ENCODE peak calls at places on chromosomes 1 and 21, in six cellular contexts. P, G, F, B, Y and X are unnamed samples. For H3K27me3, the result is how much of the 10 kb centered on the place peaks cover.

GRCh38 chr21:46227811-46228344 is 696 bp downstream of the LSS start:
- DNase-seq in F (no peak), P (no peak), G (peak), B (no peak), Y (no peak), X (no peak)

GRCh38 chr1:246651012-246651411 is 73.2 kb upstream of the SCCPDH start:
- DNase-seq in G (no peak), P (no peak), B (no peak), Y (no peak), F (no peak), X (no peak)

GRCh38 chr1:164560076-164560475 is 1.1 kb downstream of the PBX1 start:
- DNase-seq in B (no peak), Y (no peak), P (no peak), G (no peak), F (no peak), X (no peak)

GRCh38 chr1:1287288-1288110 is 7.3 kb downstream of the SCNN1D start:
- DNase-seq in F (no peak), Y (no peak), G (no peak), B (no peak), P (no peak), X (no peak)

GRCh38 chr1:88736633-88737248 is 52.7 kb downstream of the PKN2 start:
- DNase-seq in F (peak), P (no peak), B (no peak), Y (no peak), G (no peak), X (no peak)

GRCh38 chr21:16605588-16605987 is 875.8 kb downstream of the USP25 start:
- DNase-seq in Y (no peak), F (no peak), B (no peak), P (no peak), G (no peak), X (no peak)

GRCh38 chr1:213669964-213670691 is 317.6 kb upstream of the PROX1 start:
- DNase-seq in P (no peak), Y (no peak), F (no peak), B (peak), G (no peak), X (no peak)

GRCh38 chr21:44449473-44450363 is 5.6 kb upstream of the LRRC3 start:
- DNase-seq in B (no peak), G (peak), P (peak), Y (no peak), F (no peak), X (no peak)

GRCh38 chr1:200610846-200611245 is 9.7 kb downstream of the KIF14 start:
- DNase-seq in B (no peak), P (no peak), F (peak), G (no peak), Y (no peak), X (no peak)

GRCh38 chr1:3454811-3455618 is 550 bp downstream of the ARHGEF16 start:
- DNase-seq in P (peak), G (no peak), F (no peak), Y (peak), B (peak), X (peak)

GRCh38 chr1:43704838-43705237 is 2.5 kb upstream of the ST3GAL3 start:
- DNase-seq in P (peak), Y (no peak), F (no peak), G (no peak), B (no peak), X (peak)

GRCh38 chr1:181134543-181135461 is 46.3 kb downstream of the IER5 start:
- DNase-seq in G (no peak), Y (no peak), B (no peak), F (peak), P (peak), X (peak)

GRCh38 chr1:100438375-100438774 is 86.1 kb downstream of the CDC14A start:
- DNase-seq in Y (no peak), F (no peak), P (no peak), G (no peak), B (no peak), X (no peak)

GRCh38 chr1:36150296-36151132 is 1.2 kb upstream of the TRAPPC3 start:
- DNase-seq in G (peak), P (peak), B (peak), Y (peak), F (peak), X (peak)

DNA sequence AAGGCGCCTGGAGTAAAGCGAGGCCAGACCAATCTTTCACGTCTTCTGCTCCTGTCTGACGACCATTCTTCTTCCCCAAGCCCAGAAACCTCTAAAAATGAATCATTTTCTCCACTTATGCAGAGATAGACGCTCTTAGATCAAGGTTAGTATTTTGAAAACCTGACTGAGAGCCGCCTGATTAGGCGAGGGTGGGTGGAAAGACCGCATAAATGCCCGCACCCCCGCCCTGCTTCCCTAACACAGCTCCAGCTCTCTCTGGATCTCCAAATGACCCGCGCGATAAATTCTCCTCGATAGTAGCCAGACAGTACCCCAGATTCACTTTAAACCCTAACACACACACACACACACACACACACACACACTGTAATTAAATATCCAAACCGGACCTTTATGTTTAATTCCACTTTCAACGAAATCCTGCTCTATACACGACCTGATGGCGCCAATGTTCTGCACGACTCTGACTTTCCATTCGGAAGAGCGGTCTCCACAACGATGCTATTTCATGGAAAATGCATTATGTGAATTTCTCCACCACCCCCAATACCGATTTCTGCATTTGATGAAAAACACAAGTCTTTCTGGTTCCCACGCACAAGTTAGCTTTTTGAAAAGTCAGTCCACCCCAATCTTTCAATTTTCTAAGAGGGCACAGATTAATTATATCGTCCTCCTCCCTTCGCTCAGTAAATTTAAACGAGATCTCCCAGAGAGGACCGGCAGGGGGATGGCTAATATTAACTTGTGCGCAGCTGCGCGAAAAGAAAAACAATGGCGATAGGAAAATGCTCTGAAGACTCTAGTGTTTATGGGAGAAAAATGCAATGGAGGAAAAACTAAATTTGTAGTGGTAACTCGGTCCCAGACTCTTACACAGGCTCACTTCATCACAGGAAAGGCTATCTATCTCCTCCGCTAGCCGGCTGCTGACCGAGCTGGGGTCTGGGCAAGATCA is 1.5 kb upstream of the LHX8 start:
- DNase-seq in B (no peak), G (no peak), P (no peak), Y (no peak), F (no peak), X (no peak)
- H3K27me3 ChIP-seq in B (half or more), G (half or more), P (half or more), Y (half or more), F (half or more), X (under half)

GRCh38 chr1:173478099-173478555 is 992 bp downstream of the PRDX6 start:
- DNase-seq in P (peak), B (peak), F (peak), Y (peak), G (peak), X (peak)
- TF ChIP-seq POLR2A in P (peak), B (no peak), F (no peak), Y (no peak), G (no peak), X (no peak)

DNA sequence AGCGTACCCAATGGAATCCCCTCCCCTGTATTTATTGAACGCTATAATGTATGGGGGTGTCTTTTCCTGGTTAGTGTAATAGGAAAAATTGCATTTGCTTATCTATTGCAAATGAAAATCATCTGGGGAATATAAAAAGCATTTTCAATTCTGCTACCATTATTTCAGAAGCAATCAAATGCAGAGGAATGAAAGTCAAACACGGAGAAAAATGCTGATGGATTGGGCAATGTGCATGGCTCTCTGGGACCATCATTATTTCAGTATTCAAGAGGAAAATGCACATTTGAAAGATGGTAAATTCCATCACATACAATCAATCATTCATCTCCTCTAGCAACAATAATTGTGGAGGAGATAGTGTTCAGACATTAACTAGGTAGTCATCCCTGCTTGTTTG is 277.1 kb upstream of the B3GALT2 start:
- DNase-seq in Y (no peak), G (no peak), F (no peak), P (no peak), B (no peak), X (no peak)
- H3K4me3 ChIP-seq in Y (no peak), G (no peak), F (no peak), P (no peak), B (no peak), X (no peak)

GRCh38 chr1:147071142-147071541 is 101.1 kb downstream of the PRKAB2 start:
- DNase-seq in Y (no peak), G (no peak), B (no peak), P (no peak), F (no peak), X (no peak)
- H3K27me3 ChIP-seq in Y (half or more), G (under half), B (under half), P (under half), F (under half), X (under half)

GRCh38 chr1:29633271-29633615 is 396.9 kb downstream of the PTPRU start:
- DNase-seq in P (no peak), Y (no peak), F (no peak), G (no peak), B (no peak), X (no peak)
- TF ChIP-seq POLR2A in P (no peak), Y (no peak), F (no peak), G (no peak), B (no peak), X (no peak)

GRCh38 chr1:23800396-23801337 is at the start of gene GALE:
- DNase-seq in F (peak), B (peak), G (peak), Y (peak), P (peak), X (peak)

GRCh38 chr1:23798662-23799142 is 1.9 kb downstream of the GALE start:
- DNase-seq in G (no peak), F (no peak), Y (no peak), P (peak), B (peak), X (no peak)

GRCh38 chr1:23799570-23800395 is 771 bp downstream of the GALE start:
- DNase-seq in G (no peak), B (peak), P (peak), F (peak), Y (peak), X (no peak)

GRCh38 chr1:23797478-23798448 is 2.8 kb downstream of the GALE start:
- DNase-seq in Y (no peak), P (no peak), F (no peak), B (no peak), G (no peak), X (no peak)

GRCh38 chr1:23799255-23799569 is 1.3 kb downstream of the GALE start:
- DNase-seq in Y (no peak), G (no peak), F (no peak), P (no peak), B (no peak), X (no peak)
- H3K4me3 ChIP-seq in Y (no peak), G (peak), F (no peak), P (no peak), B (peak), X (peak)

GRCh38 chr1:13908128-13908527 is 208.1 kb downstream of the PRDM2 start:
- DNase-seq in B (no peak), F (no peak), P (no peak), Y (no peak), G (no peak), X (no peak)
- H3K27me3 ChIP-seq in B (under half), F (under half), P (under half), Y (under half), G (under half), X (under half)

DNA sequence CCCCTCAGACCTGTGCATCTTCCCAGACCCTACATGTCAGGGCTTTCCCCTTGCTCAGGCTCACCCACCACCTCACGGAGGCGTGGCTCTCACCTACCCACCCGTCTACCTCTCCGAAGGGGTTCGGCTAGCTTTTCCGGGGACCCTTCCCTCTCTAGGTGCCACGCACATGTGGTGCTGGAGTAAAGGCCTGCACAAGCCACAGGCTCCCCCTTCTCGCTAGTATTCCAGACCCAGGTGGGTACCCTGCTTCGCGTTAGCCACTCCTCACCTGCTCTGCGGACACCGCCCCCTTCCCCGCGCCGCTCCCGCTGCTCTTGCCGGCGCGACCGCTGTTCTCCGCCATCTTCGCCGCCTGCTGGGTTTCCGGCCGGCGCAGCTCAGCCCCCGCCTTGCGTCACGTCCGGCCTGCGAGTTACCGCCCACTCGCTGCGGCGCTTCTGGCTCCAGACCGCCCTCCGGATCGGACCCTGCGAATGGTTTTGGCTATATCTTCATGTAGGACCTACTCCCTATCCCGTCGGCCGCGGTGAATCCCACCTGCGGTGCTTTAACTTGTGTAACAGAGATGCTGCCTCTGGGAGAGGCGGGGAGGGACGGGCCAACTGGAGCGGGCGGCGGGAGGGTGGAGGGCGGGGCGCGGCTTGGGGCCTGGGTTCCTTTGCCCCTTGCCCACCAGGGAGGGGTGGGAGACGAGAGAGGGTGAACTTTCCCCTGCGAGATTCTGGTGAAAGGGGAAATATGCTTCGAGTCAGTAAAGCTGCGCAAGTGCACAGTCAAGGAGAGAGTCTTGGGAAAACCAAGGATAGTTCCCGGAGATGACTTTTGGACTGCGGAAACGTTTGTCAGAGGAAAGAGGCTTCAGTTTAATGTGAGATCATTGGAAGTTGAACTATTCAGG is at the start of the genes NIT1 and PFDN2:
- DNase-seq in F (peak), B (peak), Y (peak), G (peak), P (peak), X (peak)
- TF ChIP-seq POLR2A in F (peak), B (peak), Y (peak), G (peak), P (peak), X (no peak)